ENCODE peak calls at places on chromosomes 7 and 10, in nine cellular contexts. O, Z, X, P, K, I, F, J and G are unnamed samples.

GRCh38 chr10:43203491-43204393 is 63.1 kb downstream of the RASGEF1A start:
- DNase-seq in Z (peak), J (peak), I (peak), O (peak), P (no peak), F (peak), X (peak), K (no peak), G (peak)

GRCh38 chr7:121744877-121745276 is 128.1 kb upstream of the PTPRZ1 start:
- DNase-seq in K (no peak), J (no peak), X (no peak), I (no peak), F (no peak), O (no peak), P (no peak), Z (no peak), G (no peak)

GRCh38 chr10:101301111-101301731 is 52.7 kb upstream of the BTRC start:
- DNase-seq in K (peak), P (no peak), F (no peak), Z (no peak), I (peak), X (no peak), J (no peak), O (no peak), G (peak)

GRCh38 chr7:4835398-4836205 is 26.2 kb downstream of the PAPOLB start:
- DNase-seq in X (no peak), K (no peak), I (no peak), J (no peak), F (no peak), P (no peak), O (peak), Z (no peak), G (peak)

GRCh38 chr10:50576245-50576815 is 47.4 kb downstream of the SGMS1 start:
- DNase-seq in K (peak), P (no peak), I (no peak), Z (no peak), O (peak), F (no peak), X (no peak), J (no peak), G (no peak)

GRCh38 chr7:12866237-12866636 is 178.8 kb downstream of the ARL4A start:
- DNase-seq in Z (no peak), P (no peak), J (no peak), X (no peak), I (no peak), F (no peak), K (no peak), O (no peak), G (no peak)

GRCh38 chr7:106125417-106125816 is 13.3 kb upstream of the SYPL1 start:
- DNase-seq in P (no peak), X (peak), J (no peak), K (no peak), F (no peak), O (no peak), Z (no peak), I (no peak), G (no peak)

GRCh38 chr10:80259405-80259871 is 30.0 kb downstream of the MAT1A start:
- DNase-seq in I (no peak), X (no peak), Z (peak), K (no peak), P (no peak), F (no peak), O (no peak), J (no peak), G (no peak)

GRCh38 chr10:130902471-130902870 is 409.1 kb downstream of the TCERG1L start:
- DNase-seq in F (no peak), K (no peak), X (no peak), I (no peak), Z (no peak), P (no peak), J (no peak), O (no peak), G (no peak)

GRCh38 chr10:1121311-1121970 is 65.3 kb downstream of the WDR37 start:
- DNase-seq in P (no peak), J (no peak), I (no peak), K (no peak), Z (no peak), O (no peak), X (no peak), F (no peak), G (no peak)

GRCh38 chr7:77383333-77383740 is 32.8 kb downstream of the GSAP start:
- DNase-seq in P (no peak), I (no peak), O (no peak), F (no peak), Z (no peak), K (no peak), J (no peak), X (no peak), G (no peak)

GRCh38 chr10:68924593-68924992 is 23.5 kb downstream of the DDX50 start:
- DNase-seq in F (no peak), K (no peak), J (no peak), I (no peak), X (no peak), P (no peak), Z (no peak), O (no peak), G (no peak)

GRCh38 chr10:17851611-17852010 is 42.5 kb downstream of the MRC1 start:
- DNase-seq in Z (no peak), F (no peak), P (no peak), I (no peak), J (no peak), K (no peak), X (no peak), O (no peak), G (no peak)

GRCh38 chr7:13050703-13051102 is 363.3 kb downstream of the ARL4A start:
- DNase-seq in F (no peak), O (no peak), P (no peak), I (no peak), K (peak), X (no peak), J (no peak), Z (no peak), G (no peak)

GRCh38 chr7:119842786-119843185 is 430.2 kb upstream of the KCND2 start:
- DNase-seq in P (no peak), X (no peak), F (no peak), I (no peak), Z (no peak), J (no peak), O (no peak), K (no peak), G (no peak)

GRCh38 chr7:29063231-29063630 is 83.1 kb downstream of the CPVL start:
- DNase-seq in J (no peak), I (no peak), K (no peak), P (no peak), Z (no peak), X (no peak), O (no peak), F (no peak), G (no peak)

GRCh38 chr7:70881470-70881869 is 250.5 kb upstream of the GALNT17 start:
- DNase-seq in Z (no peak), J (no peak), F (no peak), I (no peak), P (no peak), X (no peak), K (no peak), O (no peak), G (no peak)

GRCh38 chr10:102718220-102718619 is 3.8 kb downstream of the SFXN2 start:
- DNase-seq in Z (no peak), I (no peak), K (no peak), O (no peak), J (no peak), P (no peak), X (peak), F (no peak), G (no peak)

GRCh38 chr7:40477094-40477493 is 342.3 kb downstream of the SUGCT start:
- DNase-seq in I (no peak), J (no peak), Z (no peak), O (no peak), K (no peak), X (no peak), P (no peak), F (no peak), G (no peak)

GRCh38 chr10:72335394-72336258 is 19.1 kb downstream of the DNAJB12 start:
- DNase-seq in F (no peak), J (peak), X (peak), K (no peak), I (peak), O (no peak), P (peak), Z (peak), G (no peak)

GRCh38 chr10:1412531-1413189 is 324.7 kb downstream of the ADARB2 start:
- DNase-seq in I (no peak), Z (no peak), F (no peak), J (no peak), K (no peak), P (no peak), O (no peak), X (no peak), G (no peak)

GRCh38 chr7:102410123-102410522 is 14.0 kb downstream of the PRKRIP1 start:
- DNase-seq in X (no peak), Z (no peak), I (no peak), O (no peak), F (no peak), J (no peak), P (no peak), K (no peak), G (no peak)

GRCh38 chr7:94001396-94001795 is 2.8 kb downstream of the BET1 start:
- DNase-seq in K (no peak), F (no peak), Z (no peak), J (no peak), X (no peak), I (no peak), O (no peak), P (no peak), G (no peak)

GRCh38 chr7:63067897-63068585 is 930.6 kb upstream of the ZNF722 start:
- DNase-seq in J (no peak), I (no peak), X (peak), Z (no peak), P (no peak), K (no peak), F (no peak), O (no peak), G (peak)